ENCODE peak calls at places on chromosomes 5 and 9, in nine cellular contexts. B is K562, Y is HepG2, Z is SK-N-MC, I is GM23338, N is spleen, G is transverse colon, M is stomach, O is Panc1. J is an unnamed sample.

GRCh38 chr9:101307041-101307440 is 77.8 kb downstream of the BAAT start:
- DNase-seq in O (no peak), I (no peak), N (no peak), Z (no peak), Y (no peak), M (no peak), G (no peak), B (no peak), J (no peak)

GRCh38 chr9:31894008-31894407 is 490.4 kb upstream of the ACO1 start:
- DNase-seq in I (no peak), B (no peak), M (no peak), G (no peak), Y (no peak), Z (no peak), N (no peak), O (no peak), J (no peak)

GRCh38 chr5:43664641-43665040 is 61.7 kb downstream of the NNT start:
- DNase-seq in O (no peak), B (no peak), I (no peak), N (no peak), Z (no peak), Y (no peak), M (no peak), G (no peak), J (no peak)

GRCh38 chr9:97560851-97561250 is 59.4 kb downstream of the TMOD1 start:
- DNase-seq in N (peak), Z (no peak), I (no peak), Y (no peak), O (no peak), M (no peak), B (no peak), G (no peak), J (no peak)

GRCh38 chr5:16570121-16570815 is 46.5 kb downstream of the RETREG1 start:
- DNase-seq in G (no peak), I (no peak), Z (no peak), B (no peak), O (no peak), N (no peak), M (no peak), Y (no peak), J (no peak)

GRCh38 chr5:20606006-20606405 is 618.0 kb upstream of the CDH18 start:
- DNase-seq in M (no peak), B (no peak), Z (peak), I (no peak), N (no peak), G (no peak), O (no peak), Y (no peak), J (no peak)

GRCh38 chr5:53023969-53024368 is 34.8 kb downstream of the ITGA2 start:
- DNase-seq in B (no peak), G (no peak), I (no peak), N (no peak), M (no peak), Z (no peak), Y (no peak), O (no peak), J (no peak)

GRCh38 chr9:137021979-137022619 is 5.9 kb downstream of the ABCA2 start:
- DNase-seq in Y (peak), I (peak), M (peak), B (peak), Z (no peak), O (peak), G (peak), N (peak), J (peak)

GRCh38 chr5:157977957-157978505 is 119.1 kb upstream of the CLINT1 start:
- DNase-seq in N (no peak), I (no peak), Z (no peak), Y (no peak), G (no peak), O (no peak), M (no peak), B (no peak), J (no peak)

GRCh38 chr5:143673676-143674468 is 138.1 kb upstream of the HMHB1 start:
- DNase-seq in M (peak), Z (no peak), B (no peak), I (no peak), N (no peak), G (no peak), Y (peak), O (no peak), J (no peak)

GRCh38 chr5:142545653-142546322 is 140.1 kb downstream of the FGF1 start:
- DNase-seq in I (no peak), G (no peak), O (no peak), Z (no peak), Y (no peak), M (no peak), N (no peak), B (no peak), J (no peak)

GRCh38 chr9:92564982-92565381 is 29.2 kb upstream of the ECM2 start:
- DNase-seq in I (no peak), M (no peak), B (no peak), Z (no peak), N (no peak), Y (no peak), G (no peak), O (no peak), J (no peak)

GRCh38 chr5:157217289-157218024 is 36.8 kb downstream of the ITK start:
- DNase-seq in G (no peak), O (no peak), B (no peak), M (no peak), N (no peak), Y (no peak), I (no peak), Z (no peak), J (no peak)

GRCh38 chr5:151126199-151126645 is 31.4 kb downstream of the ANXA6 start:
- DNase-seq in Y (peak), O (peak), Z (no peak), B (peak), N (peak), G (peak), M (peak), I (peak), J (peak)

GRCh38 chr9:92206490-92206889 is 87.0 kb downstream of the IARS1 start:
- DNase-seq in N (no peak), Y (no peak), O (no peak), B (no peak), I (no peak), M (no peak), Z (no peak), G (no peak), J (no peak)

GRCh38 chr5:127229185-127229889 is 61.3 kb upstream of the MEGF10 start:
- DNase-seq in I (peak), Z (no peak), M (peak), Y (no peak), B (peak), N (peak), G (peak), O (no peak), J (peak)

GRCh38 chr5:9361835-9362234 is 184.0 kb downstream of the SEMA5A start:
- DNase-seq in M (peak), O (peak), B (peak), I (peak), G (peak), N (no peak), Z (peak), Y (peak), J (peak)

GRCh38 chr9:100445903-100446549 is 19.1 kb downstream of the MSANTD3 start:
- DNase-seq in O (no peak), N (no peak), I (no peak), Z (no peak), Y (no peak), B (no peak), M (no peak), G (no peak), J (no peak)

GRCh38 chr9:93302586-93303257 is 118.8 kb downstream of the WNK2 start:
- DNase-seq in N (peak), Y (peak), G (peak), B (peak), M (peak), O (peak), Z (no peak), I (peak), J (peak)

GRCh38 chr9:3576358-3576757 is 50.6 kb upstream of the RFX3 start:
- DNase-seq in Z (no peak), G (no peak), N (no peak), M (no peak), O (no peak), Y (no peak), I (no peak), B (no peak), J (no peak)

GRCh38 chr9:136216541-136217240 is 11.8 kb upstream of the LHX3 start:
- DNase-seq in I (no peak), M (no peak), N (no peak), Z (no peak), O (no peak), Y (no peak), B (no peak), G (no peak), J (no peak)

GRCh38 chr5:112983307-112983811 is 6.8 kb downstream of the DCP2 start:
- DNase-seq in G (no peak), O (no peak), B (no peak), Y (no peak), Z (no peak), I (peak), M (no peak), N (no peak), J (no peak)

GRCh38 chr5:179475956-179476355 is 74.4 kb upstream of the RUFY1 start:
- DNase-seq in B (no peak), Y (no peak), Z (no peak), I (no peak), G (no peak), M (no peak), O (no peak), N (peak), J (no peak)

GRCh38 chr9:95528908-95529502 is 12.2 kb upstream of the PTCH1 start:
- DNase-seq in G (no peak), O (no peak), I (no peak), Y (no peak), B (no peak), N (no peak), Z (no peak), M (no peak), J (no peak)

GRCh38 chr9:115118471-115119156 is 657 bp upstream of the TNC start:
- DNase-seq in O (no peak), G (peak), M (peak), N (peak), Y (no peak), B (no peak), I (peak), Z (peak), J (no peak)

GRCh38 chr5:74483001-74483400 is 157.5 kb downstream of the ENC1 start:
- DNase-seq in I (peak), Y (no peak), M (no peak), G (no peak), B (no peak), O (no peak), Z (no peak), N (no peak), J (no peak)

GRCh38 chr5:173673295-173674170 is 57.1 kb upstream of the BOD1 start:
- DNase-seq in I (no peak), O (no peak), Z (no peak), M (peak), Y (no peak), G (no peak), N (no peak), B (no peak), J (no peak)

GRCh38 chr5:106376522-106376921 is 1294.2 kb downstream of the EFNA5 start:
- DNase-seq in N (no peak), O (no peak), Y (no peak), M (no peak), G (no peak), B (no peak), I (no peak), Z (no peak), J (no peak)

GRCh38 chr9:111282940-111283339 is 47.1 kb downstream of the OR2K2 start:
- DNase-seq in Y (no peak), M (no peak), O (no peak), Z (no peak), B (no peak), G (no peak), N (no peak), I (no peak), J (no peak)

GRCh38 chr5:130580264-130580663 is 584.8 kb downstream of the HINT1 start:
- DNase-seq in Z (no peak), M (no peak), N (no peak), Y (no peak), B (no peak), I (no peak), G (no peak), O (no peak), J (no peak)

GRCh38 chr5:37005946-37006540 is 129.5 kb downstream of the NIPBL start:
- DNase-seq in G (no peak), N (no peak), I (peak), Z (no peak), M (no peak), Y (peak), B (peak), O (no peak), J (no peak)

GRCh38 chr9:81724242-81724889 is 35.0 kb upstream of the TLE1 start:
- DNase-seq in M (no peak), B (no peak), Y (no peak), G (no peak), N (no peak), I (no peak), O (no peak), Z (no peak), J (no peak)

GRCh38 chr9:28808042-28808441 is 1234.8 kb upstream of the C9orf72 start:
- DNase-seq in O (no peak), M (no peak), Z (no peak), Y (no peak), G (no peak), I (no peak), N (no peak), B (no peak), J (no peak)

GRCh38 chr5:160496784-160497183 is 75.1 kb downstream of the PTTG1 start:
- DNase-seq in Y (no peak), I (no peak), N (no peak), M (no peak), G (no peak), B (no peak), Z (no peak), O (no peak), J (no peak)

GRCh38 chr5:51679286-51679685 is 296.0 kb downstream of the ISL1 start:
- DNase-seq in B (no peak), Y (no peak), N (no peak), M (no peak), I (no peak), Z (no peak), G (no peak), O (no peak), J (no peak)

GRCh38 chr5:68518286-68518685 is 302.7 kb downstream of the PIK3R1 start:
- DNase-seq in Z (no peak), O (no peak), B (no peak), N (no peak), I (no peak), G (no peak), M (no peak), Y (no peak), J (no peak)

GRCh38 chr5:68519135-68519534 is 303.6 kb downstream of the PIK3R1 start:
- DNase-seq in G (no peak), O (no peak), Y (no peak), B (no peak), Z (no peak), N (no peak), I (no peak), M (no peak), J (no peak)

DNA sequence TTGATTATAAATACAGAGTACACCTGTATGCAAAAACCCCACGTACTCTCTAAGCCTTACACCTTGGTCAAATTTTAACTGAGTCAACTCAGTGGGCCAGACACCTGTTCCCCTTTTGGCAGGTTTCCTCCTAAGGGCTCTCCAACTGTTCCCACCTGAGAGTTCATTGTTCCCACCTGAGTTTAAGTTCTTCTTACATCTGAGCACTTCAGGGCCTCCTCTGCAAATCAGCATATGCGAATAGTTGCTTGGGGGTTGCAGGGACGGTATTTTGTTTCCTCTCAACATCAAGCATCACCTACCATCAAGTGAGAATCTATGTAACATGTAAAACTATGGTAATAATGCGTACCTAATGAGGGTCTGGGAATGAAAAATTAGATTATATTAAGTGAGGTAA is 300.0 kb downstream of the PIK3R1 start:
- DNase-seq in I (peak), B (no peak), O (no peak), Z (no peak), M (no peak), Y (no peak), N (no peak), G (no peak), J (no peak)
- TF ChIP-seq POLR2AphosphoS5 in I (no peak), B (no peak), O (no peak), Z (no peak), M (no peak), Y (no peak), N (no peak), G (no peak), J (no peak)

DNA sequence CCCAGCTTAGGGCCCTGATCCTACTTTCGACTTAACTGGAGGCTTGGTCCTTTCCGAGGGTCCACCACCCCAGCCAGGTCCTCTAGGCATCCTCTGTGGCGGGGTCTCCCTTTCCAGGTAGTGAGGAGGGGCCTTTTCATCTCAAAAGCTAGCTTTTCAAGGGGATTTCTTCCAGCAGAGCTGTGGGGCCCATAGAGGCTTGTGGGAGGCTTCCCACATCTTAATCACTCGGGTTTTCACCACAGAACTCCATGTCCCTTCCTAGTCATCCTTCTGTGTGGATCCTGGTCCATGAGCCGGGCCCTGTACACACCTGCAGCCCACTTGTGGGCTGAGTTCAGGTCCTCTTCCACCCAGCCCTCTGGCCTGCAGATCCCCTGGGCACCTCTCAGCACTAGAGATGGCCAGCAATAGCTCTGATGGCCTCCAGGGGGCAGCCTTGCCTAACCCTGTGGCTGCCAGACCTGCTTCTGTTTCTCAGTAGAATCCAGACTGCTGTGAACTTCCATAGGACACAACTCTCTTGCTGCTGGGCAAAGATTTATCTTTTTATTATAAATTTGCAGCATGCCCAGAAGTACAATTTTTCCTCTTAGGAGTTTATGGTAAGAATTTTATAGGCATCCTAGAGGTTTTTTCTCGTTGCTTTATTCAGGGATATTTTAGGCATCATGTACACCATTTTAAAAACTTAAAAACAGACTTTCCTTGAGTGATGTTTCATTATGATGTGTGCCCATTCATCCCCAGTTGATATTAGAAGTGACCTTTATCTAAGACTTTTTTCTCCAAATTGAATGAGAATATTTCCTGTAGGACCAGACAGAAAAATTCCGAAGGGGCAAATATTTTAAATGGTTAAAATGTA is 208.9 kb downstream of the TRIO start:
- DNase-seq in Z (peak), B (peak), G (peak), O (peak), I (peak), Y (peak), M (peak), N (peak), J (peak)
- TF ChIP-seq POLR2AphosphoS5 in Z (no peak), B (no peak), G (no peak), O (no peak), I (no peak), Y (no peak), M (peak), N (peak), J (no peak)

DNA sequence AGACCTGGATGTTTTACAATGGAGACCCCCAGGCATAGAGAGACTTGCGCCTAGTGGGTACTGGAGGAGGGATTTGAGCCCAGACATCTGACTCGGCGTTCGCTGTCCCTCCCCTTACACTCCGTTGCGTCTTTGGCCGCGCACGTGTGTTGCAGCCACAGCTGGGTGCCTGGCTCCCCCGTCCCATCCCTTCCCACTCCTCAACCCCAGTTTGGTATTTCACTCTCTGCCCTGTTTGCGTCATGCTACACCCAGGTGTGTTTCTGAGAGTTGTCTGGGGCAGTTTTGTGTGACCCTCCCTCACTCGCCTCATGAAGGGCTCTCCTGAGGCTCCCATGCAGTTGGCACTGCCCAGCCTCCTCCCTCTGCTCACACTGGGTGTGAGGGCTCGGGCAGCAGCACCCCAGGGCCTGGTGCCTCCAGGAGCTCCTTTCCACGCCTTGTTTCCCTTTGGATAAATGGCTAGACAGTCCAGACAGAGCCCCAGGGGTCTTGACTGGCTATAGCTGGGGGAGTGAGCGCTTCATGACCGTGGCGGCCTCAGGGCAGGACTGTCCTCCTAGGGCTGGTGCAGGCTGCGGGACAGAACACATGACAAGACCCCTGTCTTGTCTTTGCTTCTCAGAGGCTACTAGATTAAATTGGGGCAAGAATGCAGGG is 13.6 kb downstream of the TCF7 start:
- DNase-seq in G (no peak), B (no peak), O (no peak), Z (no peak), N (peak), Y (no peak), I (no peak), M (no peak), J (no peak)
- TF ChIP-seq POLR2AphosphoS5 in G (no peak), B (no peak), O (no peak), Z (no peak), N (peak), Y (no peak), I (no peak), M (no peak), J (no peak)

GRCh38 chr9:133132174-133132573 is 11.1 kb upstream of the RALGDS start:
- DNase-seq in N (no peak), O (no peak), G (no peak), M (no peak), Z (no peak), Y (no peak), B (no peak), I (no peak), J (no peak)

GRCh38 chr9:133134419-133135190 is 13.6 kb upstream of the RALGDS start:
- DNase-seq in N (no peak), I (no peak), O (no peak), Y (no peak), B (no peak), Z (no peak), M (no peak), G (peak), J (no peak)

GRCh38 chr9:133135193-133135745 is 14.2 kb upstream of the RALGDS start:
- DNase-seq in G (peak), Z (no peak), Y (no peak), O (peak), M (peak), N (no peak), B (no peak), I (no peak), J (no peak)

GRCh38 chr9:133131506-133131905 is 10.5 kb upstream of the RALGDS start:
- DNase-seq in I (no peak), N (no peak), Z (no peak), B (no peak), Y (no peak), G (no peak), O (no peak), M (no peak), J (no peak)

DNA sequence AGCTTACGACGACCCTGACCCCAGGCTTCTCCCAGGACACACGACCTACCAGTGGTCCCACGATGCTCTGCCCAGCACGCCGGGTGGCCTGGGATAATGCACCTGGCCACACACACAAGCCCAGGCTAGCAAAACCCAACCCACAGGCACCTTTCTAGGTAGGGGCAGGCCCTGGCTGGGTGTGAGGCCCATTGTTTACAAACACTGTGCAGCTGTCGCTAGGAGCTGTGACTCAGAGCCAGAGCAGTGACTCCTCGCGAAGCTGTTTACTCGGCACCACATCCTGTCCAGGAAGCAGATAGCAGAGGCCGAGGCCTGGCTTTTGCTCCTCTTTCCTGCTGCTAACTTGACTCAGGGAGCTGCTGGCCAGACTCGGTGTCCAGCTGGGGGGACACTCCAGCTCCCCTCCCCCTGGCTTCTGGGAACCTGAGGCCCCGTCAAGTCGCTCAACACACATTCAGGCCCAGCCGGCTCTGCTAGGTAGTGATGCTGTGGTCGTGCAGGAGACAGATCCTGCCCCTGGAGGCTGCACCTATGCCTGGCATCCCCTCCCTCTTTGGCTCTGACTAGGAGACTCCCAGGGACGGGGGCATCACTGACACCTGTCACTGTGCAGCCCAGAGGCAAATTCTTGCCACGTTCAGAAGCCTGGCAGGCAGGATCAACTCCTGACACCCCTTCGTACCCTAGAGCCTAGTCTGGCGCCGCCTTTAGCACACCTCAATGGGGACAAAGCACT is 12.8 kb upstream of the RALGDS start:
- DNase-seq in Y (peak), N (peak), G (peak), O (peak), M (peak), Z (no peak), B (peak), I (peak), J (peak)
- TF ChIP-seq POLR2AphosphoS5 in Y (no peak), N (peak), G (peak), O (peak), M (peak), Z (no peak), B (no peak), I (no peak), J (peak)